ENCODE peak calls at places on chromosomes 6 and 20, in ten cellular contexts. U is endothelial cell of umbilical vein; K is ACHN; O is stimulated activated CD4-positive, alpha-beta T cell treated with anti-CD3 and anti-CD28 coated beads, Interleukin-15, amount 100 ng/mL, for 1 hour; E is dorsolateral prefrontal cortex; N is AG20443; T is activated T-cell treated with anti-CD3 and anti-CD28 coated beads, Interleukin-2, amount 50 U/mL, for 72 hours; W is MV-4-11; S is coronary artery; Q is anterior cingulate cortex. V is an unnamed sample.

GRCh38 chr6:30238178-30238795 is 25.1 kb upstream of the TRIM26 start:
- DNase-seq in T (peak), U (no peak), O (no peak), K (peak), S (no peak), E (no peak), N (peak), Q (no peak), W (peak), V (no peak)

GRCh38 chr20:61439251-61439650 is 187.2 kb downstream of the CDH4 start:
- DNase-seq in K (no peak), T (no peak), S (no peak), Q (no peak), O (no peak), U (no peak), E (no peak), W (no peak), N (no peak), V (no peak)

GRCh38 chr6:43395822-43396221 is 26.4 kb upstream of the ZNF318 start:
- DNase-seq in W (no peak), N (no peak), U (no peak), S (no peak), K (no peak), E (no peak), O (no peak), T (no peak), Q (no peak), V (no peak)

GRCh38 chr6:91788501-91788900 is 1201.6 kb upstream of the MAP3K7 start:
- DNase-seq in E (no peak), S (no peak), K (no peak), Q (no peak), W (no peak), U (no peak), O (no peak), N (no peak), T (no peak), V (no peak)

GRCh38 chr6:138052783-138053182 is 54.4 kb downstream of the PERP start:
- DNase-seq in O (no peak), Q (no peak), N (no peak), T (no peak), U (no peak), W (no peak), K (no peak), S (no peak), E (no peak), V (no peak)

GRCh38 chr6:46276571-46277142 is 105.9 kb upstream of the ENPP5 start:
- DNase-seq in N (no peak), K (no peak), S (no peak), E (no peak), T (no peak), U (no peak), Q (peak), O (no peak), W (no peak), V (no peak)

GRCh38 chr20:1823421-1823892 is 71.8 kb upstream of the SIRPA start:
- DNase-seq in S (no peak), O (no peak), K (no peak), N (no peak), Q (no peak), W (peak), U (no peak), T (no peak), E (no peak), V (no peak)

GRCh38 chr6:165031491-165031890 is 277.9 kb downstream of the C6orf118 start:
- DNase-seq in S (no peak), Q (no peak), U (no peak), E (no peak), T (no peak), K (no peak), W (no peak), O (no peak), N (no peak), V (peak)

GRCh38 chr20:50169329-50169823 is 15.9 kb upstream of the PEDS1 start:
- DNase-seq in T (peak), W (peak), U (peak), E (peak), O (peak), K (peak), Q (peak), N (peak), S (no peak), V (no peak)

GRCh38 chr6:138267971-138268895 is 49.9 kb upstream of the PBOV1 start:
- DNase-seq in Q (no peak), T (no peak), K (no peak), U (no peak), N (no peak), E (no peak), S (no peak), W (no peak), O (no peak), V (no peak)

GRCh38 chr6:25628471-25629201 is 23.4 kb upstream of the SCGN start:
- DNase-seq in E (no peak), S (no peak), N (no peak), K (no peak), U (no peak), O (no peak), W (no peak), T (no peak), Q (no peak), V (no peak)

GRCh38 chr6:105810105-105810921 is 275.8 kb upstream of the PRDM1 start:
- DNase-seq in W (peak), E (peak), K (peak), S (no peak), T (peak), U (peak), N (peak), O (peak), Q (no peak), V (peak)

GRCh38 chr6:116034327-116034726 is 26.4 kb downstream of the FRK start:
- DNase-seq in W (no peak), S (no peak), Q (no peak), U (peak), E (no peak), K (peak), N (peak), O (no peak), T (no peak), V (peak)

GRCh38 chr20:19741914-19742313 is 16.1 kb upstream of the RIN2 start:
- DNase-seq in W (no peak), U (no peak), N (peak), O (no peak), Q (no peak), E (no peak), T (no peak), K (no peak), S (peak), V (no peak)

GRCh38 chr6:118843685-118844390 is 50.1 kb upstream of the ASF1A start:
- DNase-seq in K (no peak), N (no peak), O (no peak), U (no peak), W (no peak), S (no peak), E (no peak), T (peak), Q (no peak), V (no peak)

GRCh38 chr6:125183391-125183790 is 29.8 kb downstream of the TPD52L1 start:
- DNase-seq in K (no peak), E (no peak), S (no peak), Q (no peak), O (no peak), W (no peak), N (no peak), T (no peak), U (no peak), V (no peak)

GRCh38 chr20:57552471-57552870 is 8.4 kb upstream of the PCK1 start:
- DNase-seq in S (no peak), K (no peak), W (no peak), T (no peak), E (no peak), N (no peak), U (no peak), Q (no peak), O (no peak), V (no peak)

GRCh38 chr20:62186887-62187866 is 4.3 kb downstream of the MTG2 start:
- DNase-seq in W (peak), S (no peak), E (no peak), O (no peak), Q (no peak), T (no peak), K (no peak), U (peak), N (peak), V (no peak)

GRCh38 chr6:4828187-4828698 is 52.0 kb downstream of the CDYL start:
- DNase-seq in O (no peak), S (no peak), N (no peak), T (no peak), W (no peak), K (no peak), E (no peak), Q (no peak), U (no peak), V (no peak)

GRCh38 chr20:11229772-11230171 is 556.0 kb upstream of the JAG1 start:
- DNase-seq in N (peak), E (no peak), O (no peak), S (peak), W (peak), K (peak), U (peak), T (no peak), Q (peak), V (no peak)

GRCh38 chr6:42423244-42423643 is 28.5 kb downstream of the TRERF1 start:
- DNase-seq in U (no peak), N (no peak), S (no peak), W (no peak), Q (no peak), O (no peak), K (no peak), E (no peak), T (peak), V (no peak)

GRCh38 chr6:116408476-116408875 is 37.7 kb downstream of the DSE start:
- DNase-seq in N (no peak), Q (no peak), T (no peak), E (no peak), K (no peak), U (no peak), O (no peak), W (no peak), S (no peak), V (no peak)

GRCh38 chr6:150617062-150617461 is 17.4 kb downstream of the PLEKHG1 start:
- DNase-seq in Q (no peak), W (no peak), U (peak), T (no peak), K (no peak), N (no peak), E (no peak), S (no peak), O (no peak), V (no peak)

GRCh38 chr6:40347571-40348011 is 239.6 kb downstream of the LRFN2 start:
- DNase-seq in T (no peak), W (no peak), K (no peak), N (peak), O (no peak), S (peak), Q (no peak), U (no peak), E (no peak), V (no peak)

GRCh38 chr20:59178983-59179595 is 15.5 kb downstream of the ZNF831 start:
- DNase-seq in Q (no peak), T (no peak), S (no peak), E (no peak), U (no peak), W (no peak), N (no peak), K (no peak), O (no peak), V (no peak)

GRCh38 chr6:39137235-39137634 is 22.2 kb upstream of the SAYSD1 start:
- DNase-seq in S (no peak), U (peak), O (no peak), W (peak), K (peak), T (peak), N (no peak), E (no peak), Q (no peak), V (no peak)

GRCh38 chr6:46473866-46474265 is 17.4 kb downstream of the RCAN2 start:
- DNase-seq in T (no peak), K (no peak), U (no peak), Q (no peak), N (peak), E (peak), W (no peak), S (no peak), O (no peak), V (no peak)

V was measured in SK-N-MC.